ENCODE peak calls at places on chromosome 16, in ten cellular contexts. J, T, Z, M, K, E, O, Q, P and V are unnamed samples.

GRCh38 chr16:30786115-30786935 is 680 bp downstream of the ZNF629 start:
- DNase-seq in K (no peak), Z (no peak), P (peak; percentile 63), O (peak; percentile 40), M (peak; percentile 57), E (no peak), J (peak; percentile 77), Q (no peak), T (peak; percentile 79), V (peak; percentile 51)

GRCh38 chr16:66036162-66036561 is 330.3 kb upstream of the CDH5 start:
- DNase-seq in O (no peak), K (no peak), E (no peak), P (peak; percentile 77), J (no peak), T (no peak), Z (no peak), M (peak; percentile 31), Q (no peak), V (no peak)

GRCh38 chr16:8798174-8798527 is 512 bp downstream of the PMM2 start:
- DNase-seq in M (no peak), J (peak; percentile 34), K (no peak), O (no peak), E (no peak), Q (peak; percentile 37), P (peak; percentile 18), T (peak; percentile 10), Z (no peak), V (no peak)

GRCh38 chr16:22727285-22728166 is 86.4 kb upstream of the HS3ST2 start:
- DNase-seq in E (no peak), J (no peak), O (no peak), K (no peak), M (peak; percentile 0), Z (no peak), P (no peak), T (no peak), Q (no peak), V (no peak)

GRCh38 chr16:16010194-16010593 is 60.8 kb downstream of the ABCC1 start:
- DNase-seq in J (no peak), P (no peak), Z (no peak), E (no peak), K (no peak), O (no peak), Q (no peak), T (no peak), M (no peak), V (no peak)

GRCh38 chr16:17205279-17206139 is 265.3 kb downstream of the XYLT1 start:
- DNase-seq in J (no peak), E (peak; percentile 69), Q (no peak), T (peak; percentile 50), P (peak; percentile 48), O (no peak), M (no peak), Z (peak; percentile 32), K (no peak), V (no peak)

GRCh38 chr16:69112285-69113129 is 7.1 kb downstream of the HAS3 start:
- DNase-seq in E (no peak), O (peak; percentile 77), M (peak; percentile 73), Z (no peak), K (no peak), Q (peak; percentile 57), P (peak; percentile 38), T (no peak), J (peak; percentile 61), V (no peak)

GRCh38 chr16:12920739-12921138 is 19.3 kb downstream of the SHISA9 start:
- DNase-seq in T (no peak), M (no peak), K (no peak), P (no peak), O (no peak), Z (no peak), E (no peak), Q (no peak), J (no peak), V (no peak)

GRCh38 chr16:20897897-20898296 is 2.3 kb downstream of the DCUN1D3 start:
- DNase-seq in O (no peak), M (no peak), Z (no peak), T (no peak), E (no peak), P (no peak), J (no peak), Q (no peak), K (no peak), V (no peak)

GRCh38 chr16:20867585-20867984 is 32.6 kb downstream of the DCUN1D3 start:
- DNase-seq in P (peak; percentile 53), J (no peak), Z (no peak), M (peak; percentile 42), Q (no peak), E (no peak), O (no peak), K (no peak), T (peak; percentile 37), V (no peak)

GRCh38 chr16:65749566-65749965 is 616.9 kb upstream of the CDH5 start:
- DNase-seq in K (no peak), O (no peak), J (no peak), Z (no peak), E (no peak), P (no peak), T (no peak), Q (no peak), M (no peak), V (no peak)

GRCh38 chr16:24204150-24204665 is 51.9 kb upstream of the CACNG3 start:
- DNase-seq in O (no peak), Z (no peak), M (no peak), E (no peak), K (no peak), P (no peak), Q (no peak), J (no peak), T (no peak), V (no peak)

GRCh38 chr16:64983983-64984382 is 137.9 kb downstream of the CDH11 start:
- DNase-seq in P (peak; percentile 78), T (peak; percentile 67), K (no peak), Q (no peak), M (peak; percentile 85), Z (peak; percentile 4), J (peak; percentile 93), E (peak; percentile 74), O (peak; percentile 8), V (peak; percentile 7)

GRCh38 chr16:72068930-72069329 is 5.9 kb downstream of the HPR start:
- DNase-seq in Q (no peak), M (no peak), E (no peak), K (no peak), T (no peak), P (no peak), J (no peak), Z (no peak), O (no peak), V (no peak)

GRCh38 chr16:58038219-58038641 is 12.7 kb downstream of the MMP15 start:
- DNase-seq in J (no peak), E (no peak), Q (no peak), P (no peak), M (no peak), Z (no peak), T (no peak), O (no peak), K (no peak), V (no peak)

GRCh38 chr16:87138868-87139267 is 178.3 kb downstream of the C16orf95 start:
- DNase-seq in J (no peak), M (no peak), K (no peak), T (no peak), Q (no peak), Z (no peak), O (no peak), E (no peak), P (no peak), V (no peak)

GRCh38 chr16:55622930-55623561 is 32.7 kb upstream of the SLC6A2 start:
- DNase-seq in K (no peak), P (peak; percentile 82), J (no peak), M (no peak), Q (no peak), O (no peak), E (no peak), T (no peak), Z (no peak), V (no peak)

GRCh38 chr16:58459344-58460218 is 40.4 kb upstream of the NDRG4 start:
- DNase-seq in M (peak; percentile 97), T (peak; percentile 63), J (peak; percentile 61), Q (peak; percentile 56), E (no peak), P (peak; percentile 74), O (no peak), K (no peak), Z (no peak), V (peak; percentile 38)

GRCh38 chr16:66344533-66345145 is 21.9 kb upstream of the CDH5 start:
- DNase-seq in J (peak; percentile 68), P (peak; percentile 43), E (peak; percentile 23), K (peak; percentile 67), M (peak; percentile 71), Q (peak; percentile 23), Z (no peak), T (peak; percentile 28), O (peak; percentile 63), V (no peak)

GRCh38 chr16:89867918-89868317 is 5.5 kb upstream of the TCF25 start:
- DNase-seq in M (no peak), P (no peak), K (no peak), Q (no peak), T (no peak), E (no peak), O (no peak), J (no peak), Z (no peak), V (no peak)

GRCh38 chr16:19916064-19916463 is 31.4 kb upstream of the GPRC5B start:
- DNase-seq in T (no peak), M (no peak), Z (no peak), O (no peak), E (no peak), J (no peak), Q (no peak), P (no peak), K (no peak), V (no peak)

GRCh38 chr16:49468611-49469322 is 95.2 kb downstream of the C16orf78 start:
- DNase-seq in E (no peak), K (no peak), Q (no peak), T (no peak), J (no peak), O (no peak), P (no peak), Z (no peak), M (no peak), V (no peak)

GRCh38 chr16:31201511-31202401 is 804 bp downstream of the PYCARD start:
- DNase-seq in Q (peak; percentile 32), M (no peak), P (peak; percentile 17), E (no peak), T (no peak), Z (no peak), J (peak; percentile 25), O (no peak), K (no peak), V (no peak)

GRCh38 chr16:65509172-65509571 is 387.3 kb upstream of the CDH11 start:
- DNase-seq in E (no peak), M (no peak), P (peak; percentile 53), Q (no peak), Z (no peak), K (no peak), T (no peak), J (no peak), O (no peak), V (no peak)

GRCh38 chr16:27924411-27925118 is 138.9 kb downstream of the GSG1L start:
- DNase-seq in Q (no peak), P (peak; percentile 8), M (no peak), K (no peak), E (no peak), T (no peak), Z (no peak), J (no peak), O (no peak), V (no peak)

GRCh38 chr16:24553983-24554382 is 14.6 kb downstream of the RBBP6 start:
- DNase-seq in K (no peak), P (no peak), M (no peak), J (no peak), Z (no peak), Q (no peak), E (no peak), T (no peak), O (no peak), V (no peak)

GRCh38 chr16:14307059-14307531 is 236.0 kb downstream of the MRTFB start:
- DNase-seq in P (no peak), J (no peak), E (no peak), O (no peak), T (no peak), M (no peak), Z (no peak), K (no peak), Q (no peak), V (no peak)

GRCh38 chr16:50615891-50616290 is 65.2 kb downstream of the SNX20 start:
- DNase-seq in Z (no peak), E (peak; percentile 17), J (peak; percentile 50), T (no peak), M (no peak), P (no peak), O (no peak), Q (no peak), K (no peak), V (no peak)